ENCODE peak calls at places on chromosomes 6 and 20, in four cellular contexts. One of them, this sample, is unnamed.

GRCh38 chr6:139698526-139699182 is 324.2 kb upstream of the CITED2 start:
- DNase-seq in choroid plexus epithelial cell: peak; percentile 22
- DNase-seq in esophagus squamous epithelium: no peak
- DNase-seq in ovary: no peak
- DNase-seq in this sample: no peak

GRCh38 chr6:29946787-29947186 is 4.5 kb downstream of the HLA-A start:
- DNase-seq in esophagus squamous epithelium: no peak
- DNase-seq in ovary: no peak
- DNase-seq in choroid plexus epithelial cell: no peak
- DNase-seq in this sample: no peak

GRCh38 chr6:53673138-53673801 is 7.7 kb upstream of the KLHL31 start:
- DNase-seq in esophagus squamous epithelium: no peak
- DNase-seq in choroid plexus epithelial cell: peak; percentile 90
- DNase-seq in ovary: no peak
- DNase-seq in this sample: no peak

GRCh38 chr6:155795173-155795796 is 339.6 kb upstream of the NOX3 start:
- DNase-seq in ovary: no peak
- DNase-seq in esophagus squamous epithelium: no peak
- DNase-seq in choroid plexus epithelial cell: no peak
- DNase-seq in this sample: no peak

GRCh38 chr6:16582437-16583150 is 178.7 kb downstream of the ATXN1 start:
- DNase-seq in esophagus squamous epithelium: no peak
- DNase-seq in choroid plexus epithelial cell: no peak
- DNase-seq in ovary: no peak
- DNase-seq in this sample: no peak

GRCh38 chr6:71488186-71488585 is 199.6 kb downstream of the OGFRL1 start:
- DNase-seq in choroid plexus epithelial cell: no peak
- DNase-seq in ovary: no peak
- DNase-seq in esophagus squamous epithelium: no peak
- DNase-seq in this sample: no peak

GRCh38 chr6:43096451-43097097 is 20.5 kb downstream of the PTK7 start:
- DNase-seq in esophagus squamous epithelium: no peak
- DNase-seq in choroid plexus epithelial cell: peak; percentile 83
- DNase-seq in ovary: peak; percentile 49
- DNase-seq in this sample: no peak

GRCh38 chr6:34597605-34598353 is 41.6 kb upstream of the SPDEF start:
- DNase-seq in choroid plexus epithelial cell: no peak
- DNase-seq in ovary: no peak
- DNase-seq in esophagus squamous epithelium: no peak
- DNase-seq in this sample: no peak

GRCh38 chr6:32954212-32954745 is 1.4 kb upstream of the HLA-DMA start:
- DNase-seq in esophagus squamous epithelium: no peak
- DNase-seq in choroid plexus epithelial cell: no peak
- DNase-seq in ovary: no peak
- DNase-seq in this sample: no peak

GRCh38 chr6:13141392-13141791 is 186.9 kb downstream of the TBC1D7 start:
- DNase-seq in ovary: no peak
- DNase-seq in choroid plexus epithelial cell: no peak
- DNase-seq in esophagus squamous epithelium: no peak
- DNase-seq in this sample: no peak

GRCh38 chr6:132812255-132812732 is 2.1 kb upstream of the RPS12 start:
- DNase-seq in esophagus squamous epithelium: no peak
- DNase-seq in choroid plexus epithelial cell: peak; percentile 68
- DNase-seq in ovary: no peak
- DNase-seq in this sample: no peak

GRCh38 chr6:109865968-109866367 is 112.1 kb upstream of the GPR6 start:
- DNase-seq in ovary: no peak
- DNase-seq in choroid plexus epithelial cell: no peak
- DNase-seq in esophagus squamous epithelium: no peak
- DNase-seq in this sample: no peak
- TF ChIP-seq CTCF in ovary: no peak
- TF ChIP-seq CTCF in choroid plexus epithelial cell: no peak
- TF ChIP-seq CTCF in esophagus squamous epithelium: no peak
- TF ChIP-seq CTCF in this sample: no peak

GRCh38 chr20:59526242-59527225 is 77.8 kb upstream of the PHACTR3 start:
- DNase-seq in choroid plexus epithelial cell: peak; percentile 34
- DNase-seq in ovary: no peak
- DNase-seq in esophagus squamous epithelium: no peak
- DNase-seq in this sample: no peak
- TF ChIP-seq CTCF in choroid plexus epithelial cell: peak; percentile 60
- TF ChIP-seq CTCF in ovary: no peak
- TF ChIP-seq CTCF in esophagus squamous epithelium: no peak
- TF ChIP-seq CTCF in this sample: peak; percentile 57

GRCh38 chr6:3892613-3893012 is 43.4 kb downstream of the FAM50B start:
- DNase-seq in choroid plexus epithelial cell: no peak
- DNase-seq in ovary: no peak
- DNase-seq in esophagus squamous epithelium: no peak
- DNase-seq in this sample: no peak

GRCh38 chr6:3894535-3895302 is 45.5 kb downstream of the FAM50B start:
- DNase-seq in ovary: no peak
- DNase-seq in choroid plexus epithelial cell: no peak
- DNase-seq in esophagus squamous epithelium: no peak
- DNase-seq in this sample: no peak

GRCh38 chr6:3893914-3894313 is 44.7 kb downstream of the FAM50B start:
- DNase-seq in esophagus squamous epithelium: no peak
- DNase-seq in ovary: no peak
- DNase-seq in choroid plexus epithelial cell: no peak
- DNase-seq in this sample: no peak

GRCh38 chr6:3891889-3892288 is 42.7 kb downstream of the FAM50B start:
- DNase-seq in ovary: no peak
- DNase-seq in choroid plexus epithelial cell: no peak
- DNase-seq in esophagus squamous epithelium: no peak
- DNase-seq in this sample: no peak

DNA sequence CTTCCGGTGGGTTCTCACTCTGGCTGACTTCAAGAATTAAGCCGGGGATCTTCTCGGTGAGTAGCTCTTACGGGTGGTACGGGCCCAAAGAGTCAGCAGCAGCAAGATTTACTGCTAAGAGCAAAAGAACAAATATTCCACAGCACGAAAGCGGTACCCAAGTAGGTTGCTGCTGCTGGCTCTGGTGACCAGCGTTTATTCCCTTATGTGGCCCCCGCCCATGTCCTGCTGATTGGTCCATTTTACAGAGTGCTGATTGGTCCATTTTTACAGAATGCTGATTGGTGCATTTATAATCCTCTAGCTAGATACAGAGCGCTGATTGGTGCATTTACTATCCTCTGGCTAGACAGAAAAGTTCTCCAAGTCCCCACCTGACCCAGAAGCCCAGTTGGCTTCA is 44.3 kb downstream of the FAM50B start:
- DNase-seq in esophagus squamous epithelium: no peak
- DNase-seq in ovary: no peak
- DNase-seq in choroid plexus epithelial cell: no peak
- DNase-seq in this sample: no peak
- TF ChIP-seq CTCF in esophagus squamous epithelium: no peak
- TF ChIP-seq CTCF in ovary: no peak
- TF ChIP-seq CTCF in choroid plexus epithelial cell: no peak
- TF ChIP-seq CTCF in this sample: no peak

GRCh38 chr6:63814459-63814858 is 178.9 kb downstream of the PHF3 start:
- DNase-seq in ovary: no peak
- DNase-seq in choroid plexus epithelial cell: peak; percentile 27
- DNase-seq in esophagus squamous epithelium: no peak
- DNase-seq in this sample: no peak

GRCh38 chr6:63819831-63820230 is 184.2 kb downstream of the PHF3 start:
- DNase-seq in ovary: no peak
- DNase-seq in esophagus squamous epithelium: no peak
- DNase-seq in choroid plexus epithelial cell: peak; percentile 37
- DNase-seq in this sample: no peak

GRCh38 chr6:63816401-63816975 is 180.9 kb downstream of the PHF3 start:
- DNase-seq in ovary: no peak
- DNase-seq in esophagus squamous epithelium: no peak
- DNase-seq in choroid plexus epithelial cell: no peak
- DNase-seq in this sample: no peak

GRCh38 chr6:63817492-63818050 is 182.0 kb downstream of the PHF3 start:
- DNase-seq in esophagus squamous epithelium: no peak
- DNase-seq in ovary: no peak
- DNase-seq in choroid plexus epithelial cell: no peak
- DNase-seq in this sample: no peak

GRCh38 chr6:63816979-63817436 is 181.4 kb downstream of the PHF3 start:
- DNase-seq in choroid plexus epithelial cell: peak; percentile 61
- DNase-seq in esophagus squamous epithelium: no peak
- DNase-seq in ovary: no peak
- DNase-seq in this sample: peak; percentile 27
- TF ChIP-seq CTCF in choroid plexus epithelial cell: peak; percentile 63
- TF ChIP-seq CTCF in esophagus squamous epithelium: peak; percentile 9
- TF ChIP-seq CTCF in ovary: no peak
- TF ChIP-seq CTCF in this sample: no peak